ENCODE peak calls at places on chromosomes 12 and 14, in seven cellular contexts. V, I, P, L, S, D and Y are unnamed samples.

GRCh38 chr12:23222801-23223200 is 597.8 kb downstream of the ETNK1 start:
- DNase-seq in V (no peak), I (no peak), P (no peak), L (no peak), S (no peak), D (no peak), Y (no peak)

GRCh38 chr12:50166776-50167025 is 468 bp downstream of the CERS5 start:
- DNase-seq in V (no peak), I (no peak), P (no peak), L (no peak), S (no peak), D (peak), Y (no peak)

GRCh38 chr12:52506858-52507715 is 13.1 kb downstream of the KRT5 start:
- DNase-seq in V (peak), I (no peak), P (peak), L (peak), S (peak), D (no peak), Y (peak)

GRCh38 chr12:113630625-113631024 is 159.0 kb upstream of the LHX5 start:
- DNase-seq in V (no peak), I (no peak), P (no peak), L (no peak), S (no peak), D (no peak), Y (no peak)

GRCh38 chr14:22978873-22979671 is 3.3 kb downstream of the AJUBA start:
- DNase-seq in V (no peak), I (no peak), P (no peak), L (no peak), S (no peak), D (peak), Y (peak)

GRCh38 chr12:119804011-119804641 is 73.0 kb downstream of the CIT start:
- DNase-seq in V (peak), I (no peak), P (peak), L (peak), S (peak), D (no peak), Y (peak)

GRCh38 chr12:87529386-87529785 is 499.8 kb downstream of the C12orf50 start:
- DNase-seq in V (no peak), I (no peak), P (no peak), L (no peak), S (no peak), D (no peak), Y (no peak)

GRCh38 chr14:75182820-75183219 is 6.4 kb upstream of the TMED10 start:
- DNase-seq in V (peak), I (no peak), P (peak), L (peak), S (peak), D (no peak), Y (no peak)

DNA sequence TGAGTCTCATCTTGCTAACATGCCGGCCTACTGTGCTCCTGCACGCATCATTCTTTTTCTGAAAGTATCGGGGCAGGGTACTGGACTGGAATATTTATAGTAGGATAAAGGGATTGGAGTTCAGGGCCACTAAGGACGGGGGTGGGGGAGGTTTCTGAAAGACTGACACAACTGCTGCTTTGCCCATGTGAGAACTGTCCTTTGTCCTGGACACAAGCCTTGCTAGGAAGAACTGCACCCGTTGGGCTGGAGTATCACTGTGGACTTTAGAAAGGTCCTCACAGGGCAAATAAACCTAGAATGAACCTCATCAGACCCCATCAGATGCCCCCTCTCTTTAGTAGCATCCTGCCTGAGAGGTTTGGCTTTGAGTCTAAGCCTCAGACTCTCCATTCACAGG is 87.6 kb downstream of the PRMT8 start:
- DNase-seq in V (no peak), I (no peak), P (no peak), L (no peak), S (no peak), D (no peak), Y (no peak)
- H3K4me3 ChIP-seq in V (no peak), I (no peak), P (no peak), L (no peak), S (no peak), D (no peak), Y (no peak)

GRCh38 chr12:123227581-123228258 is 5.2 kb downstream of the MPHOSPH9 start:
- DNase-seq in V (no peak), I (no peak), P (no peak), L (no peak), S (no peak), D (no peak), Y (no peak)
- H3K4me3 ChIP-seq in V (no peak), I (no peak), P (no peak), L (no peak), S (no peak), D (no peak), Y (no peak)

GRCh38 chr14:106343636-106344035 is 817.3 kb downstream of the TMEM121 start:
- DNase-seq in V (no peak), I (no peak), P (no peak), L (no peak), S (no peak), D (no peak), Y (no peak)

GRCh38 chr14:106347291-106347778 is 821.0 kb downstream of the TMEM121 start:
- DNase-seq in V (no peak), I (no peak), P (no peak), L (no peak), S (no peak), D (no peak), Y (no peak)

GRCh38 chr14:106346084-106346483 is 819.7 kb downstream of the TMEM121 start:
- DNase-seq in V (no peak), I (no peak), P (no peak), L (no peak), S (no peak), D (no peak), Y (no peak)

GRCh38 chr14:106346534-106347290 is 820.3 kb downstream of the TMEM121 start:
- DNase-seq in V (no peak), I (no peak), P (no peak), L (no peak), S (no peak), D (no peak), Y (no peak)

GRCh38 chr14:106347890-106348755 is 821.7 kb downstream of the TMEM121 start:
- DNase-seq in V (no peak), I (no peak), P (no peak), L (no peak), S (no peak), D (no peak), Y (no peak)
- H3K4me3 ChIP-seq in V (no peak), I (no peak), P (no peak), L (no peak), S (no peak), D (no peak), Y (no peak)

GRCh38 chr12:62192486-62193250 is 67.5 kb upstream of the USP15 start:
- DNase-seq in V (peak), I (no peak), P (peak), L (peak), S (peak), D (peak), Y (peak)
- H3K4me3 ChIP-seq in V (peak), I (peak), P (peak), L (peak), S (peak), D (peak), Y (peak)

GRCh38 chr14:105058521-105059034 is 6.7 kb downstream of the GPR132 start:
- DNase-seq in V (no peak), I (no peak), P (no peak), L (no peak), S (no peak), D (no peak), Y (no peak)
- H3K4me3 ChIP-seq in V (no peak), I (no peak), P (no peak), L (no peak), S (no peak), D (no peak), Y (no peak)

DNA sequence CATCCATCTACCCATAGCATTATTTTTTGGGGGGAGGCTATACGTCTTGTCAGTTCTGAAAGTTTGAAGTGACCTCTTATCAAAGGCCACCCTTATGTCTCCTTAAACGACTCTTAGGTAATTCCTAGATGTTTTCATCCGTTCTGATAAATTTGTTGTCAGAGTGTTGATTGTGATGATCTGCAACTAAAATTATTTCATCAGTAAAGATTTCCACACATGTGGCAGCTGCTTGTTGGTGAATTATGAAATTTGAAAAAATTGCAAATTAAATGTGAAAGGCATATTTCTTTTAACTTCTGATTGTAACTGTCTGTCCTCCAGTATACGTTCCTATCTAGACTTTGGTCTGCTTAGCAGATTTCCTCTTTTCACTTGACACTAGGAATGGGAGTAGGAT is 1.4 kb downstream of the ADIPOR2 start:
- DNase-seq in V (no peak), I (no peak), P (no peak), L (no peak), S (no peak), D (no peak), Y (no peak)
- H3K4me3 ChIP-seq in V (peak), I (no peak), P (peak), L (peak), S (peak), D (peak), Y (no peak)

GRCh38 chr12:13534645-13535398 is 338.3 kb downstream of the EMP1 start:
- DNase-seq in V (peak), I (no peak), P (peak), L (peak), S (peak), D (peak), Y (peak)
- H3K4me3 ChIP-seq in V (no peak), I (no peak), P (no peak), L (peak), S (peak), D (no peak), Y (peak)